ENCODE peak calls at places on chromosome 15, in ten cellular contexts. M is lower lobe of right lung; Y is adrenal gland; V is left ventricle myocardium inferior; W is CD4-positive, alpha-beta T cell; B is fibroblast of lung; S is cardiac muscle cell; D is HepG2; U is effector memory CD4-positive, alpha-beta T cell; G is AG04450. E is an unnamed sample.
A peak's percentile ranks its signal among the peaks of the same experiment; 100 is the strongest.

GRCh38 chr15:77187751-77188464 is 117.0 kb upstream of the TSPAN3 start:
- DNase-seq in M (no peak), Y (peak; percentile 71), V (no peak), W (no peak), B (peak; percentile 64), S (peak; percentile 78), D (no peak), U (no peak), G (no peak), E (no peak)

GRCh38 chr15:96209285-96209735 is 121.2 kb upstream of the NR2F2 start:
- DNase-seq in M (no peak), Y (no peak), V (no peak), W (no peak), B (no peak), S (no peak), D (peak; percentile 84), U (no peak), G (no peak), E (no peak)

GRCh38 chr15:69305204-69305931 is 6.7 kb downstream of the PAQR5 start:
- DNase-seq in M (peak; percentile 74), Y (peak; percentile 95), V (no peak), W (no peak), B (peak; percentile 90), S (peak; percentile 90), D (peak; percentile 52), U (no peak), G (peak; percentile 62), E (peak; percentile 50)

GRCh38 chr15:35719964-35720507 is 174.1 kb upstream of the DPH6 start:
- DNase-seq in M (no peak), Y (no peak), V (no peak), W (no peak), B (no peak), S (no peak), D (no peak), U (no peak), G (no peak), E (no peak)

GRCh38 chr15:38299216-38299615 is 46.6 kb downstream of the SPRED1 start:
- DNase-seq in M (no peak), Y (no peak), V (no peak), W (no peak), B (peak; percentile 81), S (peak; percentile 55), D (no peak), U (no peak), G (peak; percentile 13), E (no peak)

GRCh38 chr15:39172380-39173281 is 408.2 kb upstream of the THBS1 start:
- DNase-seq in M (no peak), Y (no peak), V (peak; percentile 15), W (no peak), B (peak; percentile 73), S (peak; percentile 74), D (peak; percentile 67), U (no peak), G (no peak), E (peak; percentile 35)

GRCh38 chr15:62483817-62484216 is 318.7 kb upstream of the C2CD4B start:
- DNase-seq in M (no peak), Y (no peak), V (peak; percentile 48), W (no peak), B (peak; percentile 79), S (peak; percentile 61), D (no peak), U (no peak), G (no peak), E (no peak)

GRCh38 chr15:37099321-37100108 is 834 bp downstream of the MEIS2 start:
- DNase-seq in M (no peak), Y (peak; percentile 77), V (no peak), W (no peak), B (peak; percentile 49), S (no peak), D (peak; percentile 66), U (no peak), G (no peak), E (no peak)

GRCh38 chr15:101805605-101806345 is 2.5 kb downstream of the OR4F6 start:
- DNase-seq in M (no peak), Y (no peak), V (no peak), W (no peak), B (no peak), S (no peak), D (no peak), U (no peak), G (no peak), E (no peak)

GRCh38 chr15:58392141-58392540 is 39.6 kb upstream of the LIPC start:
- DNase-seq in M (no peak), Y (no peak), V (no peak), W (no peak), B (no peak), S (no peak), D (no peak), U (no peak), G (no peak), E (no peak)

GRCh38 chr15:64521726-64522164 is 61.4 kb downstream of the ZNF609 start:
- DNase-seq in M (no peak), Y (peak; percentile 78), V (peak; percentile 44), W (no peak), B (peak; percentile 46), S (peak; percentile 82), D (peak; percentile 78), U (no peak), G (no peak), E (peak; percentile 16)

GRCh38 chr15:31323627-31324026 is 3.0 kb upstream of the KLF13 start:
- DNase-seq in M (no peak), Y (no peak), V (no peak), W (no peak), B (no peak), S (no peak), D (no peak), U (no peak), G (no peak), E (no peak)

GRCh38 chr15:79606831-79607355 is 174.8 kb downstream of the MINAR1 start:
- DNase-seq in M (no peak), Y (no peak), V (no peak), W (no peak), B (no peak), S (no peak), D (no peak), U (no peak), G (no peak), E (no peak)

GRCh38 chr15:76904461-76905012 is 603 bp downstream of the SCAPER start:
- DNase-seq in M (no peak), Y (peak; percentile 21), V (no peak), W (no peak), B (no peak), S (peak; percentile 24), D (peak; percentile 28), U (no peak), G (no peak), E (no peak)

GRCh38 chr15:31335991-31336942 is 9.6 kb downstream of the KLF13 start:
- DNase-seq in M (peak; percentile 54), Y (no peak), V (no peak), W (no peak), B (no peak), S (no peak), D (no peak), U (no peak), G (no peak), E (no peak)

GRCh38 chr15:95280711-95281110 is 1049.3 kb downstream of the MCTP2 start:
- DNase-seq in M (no peak), Y (no peak), V (no peak), W (no peak), B (no peak), S (no peak), D (no peak), U (no peak), G (no peak), E (no peak)

GRCh38 chr15:69973102-69973714 is 124.5 kb downstream of the TLE3 start:
- DNase-seq in M (no peak), Y (no peak), V (no peak), W (peak; percentile 5), B (peak; percentile 32), S (peak; percentile 61), D (peak; percentile 23), U (no peak), G (no peak), E (peak; percentile 18)

GRCh38 chr15:88155310-88155709 is 101.2 kb downstream of the NTRK3 start:
- DNase-seq in M (no peak), Y (no peak), V (no peak), W (no peak), B (no peak), S (no peak), D (no peak), U (no peak), G (no peak), E (no peak)

DNA sequence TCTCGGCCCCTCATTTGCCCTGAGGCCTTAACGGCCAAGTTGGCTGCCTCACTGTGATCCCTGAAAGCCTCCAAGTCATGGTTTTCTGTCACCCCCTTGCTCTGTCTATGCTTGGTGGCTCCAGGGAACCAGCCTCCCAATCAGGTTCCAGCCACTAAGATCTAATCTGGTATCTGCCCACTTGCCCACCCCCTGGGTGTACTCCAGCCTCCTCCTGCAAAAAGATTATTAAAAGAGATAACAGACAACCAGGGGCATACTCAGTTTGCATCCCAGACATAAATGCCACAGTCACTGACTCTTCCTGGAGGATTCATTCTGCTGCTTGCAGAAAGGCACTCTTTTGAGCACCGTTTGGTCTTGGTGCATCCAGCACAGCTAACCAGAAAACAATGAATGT is 103.9 kb downstream of the NTRK3 start:
- DNase-seq in M (no peak), Y (no peak), V (no peak), W (no peak), B (no peak), S (no peak), D (no peak), U (no peak), G (no peak), E (no peak)
- H3K27me3 ChIP-seq in M (no peaks in the 10 kb centered on the region), Y (no peaks in the 10 kb centered on the region), V (peaks cover 5% of the 10 kb centered on the region), W (no peaks in the 10 kb centered on the region), B (no peaks in the 10 kb centered on the region), S (no peaks in the 10 kb centered on the region), D (no peaks in the 10 kb centered on the region), U (no peaks in the 10 kb centered on the region), G (no peaks in the 10 kb centered on the region), E (no peaks in the 10 kb centered on the region)

DNA sequence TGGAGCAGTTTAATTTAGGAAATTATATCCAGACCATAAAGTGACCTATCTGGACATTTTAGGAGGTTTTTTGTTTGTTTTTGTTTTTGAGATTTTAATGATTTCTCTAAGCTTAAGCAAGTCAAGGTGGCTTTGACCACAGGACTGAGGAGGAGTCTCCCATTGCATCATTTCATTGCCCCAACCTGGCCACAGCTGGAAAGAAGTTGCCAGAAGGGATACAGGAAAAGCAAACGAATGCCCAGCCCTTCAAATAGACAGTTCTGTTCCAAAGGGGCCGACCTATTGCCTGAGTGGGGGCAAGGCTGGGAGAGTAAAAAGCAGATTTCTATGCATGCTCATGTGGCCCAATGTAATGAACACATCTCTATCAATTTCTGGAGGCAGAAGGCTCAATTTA is 12.0 kb upstream of the ONECUT1 start:
- DNase-seq in M (no peak), Y (no peak), V (no peak), W (no peak), B (no peak), S (no peak), D (no peak), U (no peak), G (no peak), E (no peak)
- H3K27me3 ChIP-seq in M (peaks cover 99% of the 10 kb centered on the region), Y (peaks cover 91% of the 10 kb centered on the region), V (peaks cover 100% of the 10 kb centered on the region), W (peaks cover 100% of the 10 kb centered on the region), B (peaks cover 89% of the 10 kb centered on the region), S (peaks cover 100% of the 10 kb centered on the region), D (peaks cover 57% of the 10 kb centered on the region), U (peaks cover 94% of the 10 kb centered on the region), G (peaks cover 99% of the 10 kb centered on the region), E (peaks cover 91% of the 10 kb centered on the region)

GRCh38 chr15:51069983-51070382 is 24.7 kb downstream of the TNFAIP8L3 start:
- DNase-seq in M (no peak), Y (no peak), V (no peak), W (no peak), B (no peak), S (no peak), D (no peak), U (no peak), G (no peak), E (no peak)
- H3K27me3 ChIP-seq in M (no peaks in the 10 kb centered on the region), Y (no peaks in the 10 kb centered on the region), V (no peaks in the 10 kb centered on the region), W (no peaks in the 10 kb centered on the region), B (no peaks in the 10 kb centered on the region), S (peaks cover 15% of the 10 kb centered on the region), D (no peaks in the 10 kb centered on the region), U (no peaks in the 10 kb centered on the region), G (no peaks in the 10 kb centered on the region), E (no peaks in the 10 kb centered on the region)

GRCh38 chr15:60213377-60214010 is 184.3 kb downstream of the ANXA2 start:
- DNase-seq in M (no peak), Y (no peak), V (no peak), W (no peak), B (no peak), S (no peak), D (no peak), U (no peak), G (no peak), E (no peak)
- H3K27me3 ChIP-seq in M (no peaks in the 10 kb centered on the region), Y (no peaks in the 10 kb centered on the region), V (no peaks in the 10 kb centered on the region), W (peaks cover 20% of the 10 kb centered on the region), B (no peaks in the 10 kb centered on the region), S (no peaks in the 10 kb centered on the region), D (no peaks in the 10 kb centered on the region), U (no peaks in the 10 kb centered on the region), G (no peaks in the 10 kb centered on the region), E (peaks cover 3% of the 10 kb centered on the region)